ENCODE peak calls at places on chromosomes 12 and 14, in seven cellular contexts. One of them, this sample, is unnamed. For H3K4me1, the result is how much of the 10 kb centered on the place peaks cover.

GRCh38 chr12:31342314-31342713 is 16.4 kb upstream of the SINHCAF start:
- DNase-seq in fibroblast of lung: no peak
- DNase-seq in heart right ventricle: no peak
- DNase-seq in body of pancreas: no peak
- DNase-seq in endodermal cell: no peak
- DNase-seq in A549: no peak
- DNase-seq in upper lobe of right lung: no peak
- DNase-seq in this sample: no peak

GRCh38 chr12:47604474-47604873 is 101.4 kb downstream of the RPAP3 start:
- DNase-seq in fibroblast of lung: no peak
- DNase-seq in body of pancreas: no peak
- DNase-seq in endodermal cell: no peak
- DNase-seq in heart right ventricle: no peak
- DNase-seq in upper lobe of right lung: no peak
- DNase-seq in A549: no peak
- DNase-seq in this sample: no peak

GRCh38 chr12:28583771-28584261 is 393.6 kb downstream of the CCDC91 start:
- DNase-seq in heart right ventricle: no peak
- DNase-seq in A549: no peak
- DNase-seq in fibroblast of lung: peak
- DNase-seq in body of pancreas: no peak
- DNase-seq in endodermal cell: no peak
- DNase-seq in upper lobe of right lung: no peak
- DNase-seq in this sample: no peak

GRCh38 chr12:24020391-24021163 is 71.1 kb upstream of the SOX5 start:
- DNase-seq in upper lobe of right lung: no peak
- DNase-seq in endodermal cell: no peak
- DNase-seq in body of pancreas: no peak
- DNase-seq in A549: no peak
- DNase-seq in heart right ventricle: no peak
- DNase-seq in fibroblast of lung: no peak
- DNase-seq in this sample: no peak

GRCh38 chr12:27076930-27077329 is 5.4 kb downstream of the C12orf71 start:
- DNase-seq in endodermal cell: no peak
- DNase-seq in body of pancreas: no peak
- DNase-seq in fibroblast of lung: no peak
- DNase-seq in A549: no peak
- DNase-seq in heart right ventricle: no peak
- DNase-seq in upper lobe of right lung: no peak
- DNase-seq in this sample: no peak

GRCh38 chr14:75280831-75281690 is 2.4 kb downstream of the FOS start:
- DNase-seq in A549: no peak
- DNase-seq in endodermal cell: peak
- DNase-seq in heart right ventricle: no peak
- DNase-seq in body of pancreas: peak
- DNase-seq in upper lobe of right lung: peak
- DNase-seq in fibroblast of lung: peak
- DNase-seq in this sample: no peak

GRCh38 chr12:58509116-58509885 is 411.0 kb downstream of the LRIG3 start:
- DNase-seq in body of pancreas: no peak
- DNase-seq in upper lobe of right lung: no peak
- DNase-seq in A549: peak
- DNase-seq in fibroblast of lung: peak
- DNase-seq in endodermal cell: no peak
- DNase-seq in heart right ventricle: no peak
- DNase-seq in this sample: no peak

GRCh38 chr14:95818581-95818980 is 58.1 kb upstream of the TUNAR start:
- DNase-seq in A549: no peak
- DNase-seq in fibroblast of lung: no peak
- DNase-seq in body of pancreas: no peak
- DNase-seq in upper lobe of right lung: no peak
- DNase-seq in heart right ventricle: no peak
- DNase-seq in endodermal cell: no peak
- DNase-seq in this sample: no peak

GRCh38 chr12:83826112-83826511 is 1086.5 kb downstream of the SLC6A15 start:
- DNase-seq in endodermal cell: peak
- DNase-seq in A549: no peak
- DNase-seq in heart right ventricle: no peak
- DNase-seq in upper lobe of right lung: no peak
- DNase-seq in body of pancreas: peak
- DNase-seq in fibroblast of lung: peak
- DNase-seq in this sample: peak

GRCh38 chr14:67485501-67486095 is 2.9 kb downstream of the TMEM229B start:
- DNase-seq in upper lobe of right lung: no peak
- DNase-seq in body of pancreas: no peak
- DNase-seq in fibroblast of lung: no peak
- DNase-seq in heart right ventricle: no peak
- DNase-seq in endodermal cell: peak
- DNase-seq in A549: no peak
- DNase-seq in this sample: no peak

GRCh38 chr12:132470417-132470816 is 19.5 kb upstream of the FBRSL1 start:
- DNase-seq in fibroblast of lung: no peak
- DNase-seq in A549: no peak
- DNase-seq in endodermal cell: no peak
- DNase-seq in body of pancreas: no peak
- DNase-seq in upper lobe of right lung: no peak
- DNase-seq in heart right ventricle: no peak
- DNase-seq in this sample: no peak

GRCh38 chr12:124039276-124039675 is 66.3 kb downstream of the ZNF664 start:
- DNase-seq in A549: no peak
- DNase-seq in fibroblast of lung: peak
- DNase-seq in upper lobe of right lung: no peak
- DNase-seq in heart right ventricle: no peak
- DNase-seq in body of pancreas: peak
- DNase-seq in endodermal cell: no peak
- DNase-seq in this sample: no peak

GRCh38 chr12:124680863-124681778 is 113.7 kb upstream of the NCOR2 start:
- DNase-seq in A549: peak
- DNase-seq in endodermal cell: peak
- DNase-seq in body of pancreas: no peak
- DNase-seq in fibroblast of lung: peak
- DNase-seq in heart right ventricle: peak
- DNase-seq in upper lobe of right lung: no peak
- DNase-seq in this sample: peak

GRCh38 chr12:77047341-77048202 is 17.8 kb downstream of the E2F7 start:
- DNase-seq in endodermal cell: no peak
- DNase-seq in fibroblast of lung: no peak
- DNase-seq in body of pancreas: no peak
- DNase-seq in A549: no peak
- DNase-seq in heart right ventricle: no peak
- DNase-seq in upper lobe of right lung: no peak
- DNase-seq in this sample: no peak

GRCh38 chr12:62260733-62261683 is 804 bp downstream of the USP15 start:
- DNase-seq in fibroblast of lung: peak
- DNase-seq in A549: peak
- DNase-seq in endodermal cell: no peak
- DNase-seq in body of pancreas: peak
- DNase-seq in heart right ventricle: peak
- DNase-seq in upper lobe of right lung: no peak
- DNase-seq in this sample: peak

GRCh38 chr14:100790785-100791667 is 34.9 kb upstream of the MEG3 start:
- DNase-seq in heart right ventricle: no peak
- DNase-seq in endodermal cell: no peak
- DNase-seq in fibroblast of lung: peak
- DNase-seq in body of pancreas: no peak
- DNase-seq in A549: no peak
- DNase-seq in upper lobe of right lung: no peak
- DNase-seq in this sample: no peak

GRCh38 chr14:105029402-105029801 is 8.5 kb upstream of the CDCA4 start:
- DNase-seq in upper lobe of right lung: no peak
- DNase-seq in A549: no peak
- DNase-seq in fibroblast of lung: no peak
- DNase-seq in heart right ventricle: no peak
- DNase-seq in body of pancreas: no peak
- DNase-seq in endodermal cell: no peak
- DNase-seq in this sample: no peak

GRCh38 chr14:28599191-28599590 is 167.4 kb upstream of the FOXG1 start:
- DNase-seq in heart right ventricle: no peak
- DNase-seq in fibroblast of lung: no peak
- DNase-seq in endodermal cell: no peak
- DNase-seq in upper lobe of right lung: no peak
- DNase-seq in A549: no peak
- DNase-seq in body of pancreas: no peak
- DNase-seq in this sample: no peak

GRCh38 chr14:56324831-56325230 is 206.6 kb downstream of the PELI2 start:
- DNase-seq in endodermal cell: no peak
- DNase-seq in upper lobe of right lung: no peak
- DNase-seq in body of pancreas: no peak
- DNase-seq in heart right ventricle: no peak
- DNase-seq in fibroblast of lung: no peak
- DNase-seq in A549: no peak
- DNase-seq in this sample: no peak

GRCh38 chr12:90100619-90101018 is 392.0 kb upstream of the ATP2B1 start:
- DNase-seq in body of pancreas: no peak
- DNase-seq in endodermal cell: no peak
- DNase-seq in heart right ventricle: no peak
- DNase-seq in fibroblast of lung: no peak
- DNase-seq in A549: no peak
- DNase-seq in upper lobe of right lung: no peak
- DNase-seq in this sample: no peak

GRCh38 chr12:32893458-32893857 is 3.1 kb downstream of the PKP2 start:
- DNase-seq in body of pancreas: no peak
- DNase-seq in fibroblast of lung: no peak
- DNase-seq in upper lobe of right lung: no peak
- DNase-seq in endodermal cell: no peak
- DNase-seq in heart right ventricle: no peak
- DNase-seq in A549: no peak
- DNase-seq in this sample: no peak

GRCh38 chr12:104309446-104309993 is 6.0 kb downstream of the EID3 start:
- DNase-seq in upper lobe of right lung: no peak
- DNase-seq in fibroblast of lung: no peak
- DNase-seq in body of pancreas: no peak
- DNase-seq in heart right ventricle: no peak
- DNase-seq in A549: no peak
- DNase-seq in endodermal cell: no peak
- DNase-seq in this sample: no peak

GRCh38 chr14:70061108-70061507 is 127.6 kb downstream of the SLC8A3 start:
- DNase-seq in body of pancreas: no peak
- DNase-seq in upper lobe of right lung: no peak
- DNase-seq in A549: no peak
- DNase-seq in endodermal cell: no peak
- DNase-seq in heart right ventricle: no peak
- DNase-seq in fibroblast of lung: no peak
- DNase-seq in this sample: no peak

GRCh38 chr12:10722905-10723866 is at the start of gene YBX3:
- DNase-seq in upper lobe of right lung: peak
- DNase-seq in fibroblast of lung: peak
- DNase-seq in A549: peak
- DNase-seq in body of pancreas: peak
- DNase-seq in endodermal cell: peak
- DNase-seq in heart right ventricle: peak
- DNase-seq in this sample: no peak
- H3K4me1 ChIP-seq in upper lobe of right lung: under half
- H3K4me1 ChIP-seq in fibroblast of lung: under half
- H3K4me1 ChIP-seq in A549: under half
- H3K4me1 ChIP-seq in body of pancreas: under half
- H3K4me1 ChIP-seq in endodermal cell: under half
- H3K4me1 ChIP-seq in heart right ventricle: under half
- H3K4me1 ChIP-seq in this sample: under half

GRCh38 chr12:57213068-57213715 is 3.4 kb upstream of the NXPH4 start:
- DNase-seq in A549: peak
- DNase-seq in endodermal cell: peak
- DNase-seq in heart right ventricle: peak
- DNase-seq in fibroblast of lung: peak
- DNase-seq in body of pancreas: peak
- DNase-seq in upper lobe of right lung: peak
- DNase-seq in this sample: peak
- H3K4me1 ChIP-seq in A549: under half
- H3K4me1 ChIP-seq in endodermal cell: under half
- H3K4me1 ChIP-seq in heart right ventricle: half or more
- H3K4me1 ChIP-seq in fibroblast of lung: under half
- H3K4me1 ChIP-seq in body of pancreas: under half
- H3K4me1 ChIP-seq in upper lobe of right lung: under half
- H3K4me1 ChIP-seq in this sample: under half

GRCh38 chr12:25320123-25321006 is 69.6 kb upstream of the KRAS start:
- DNase-seq in heart right ventricle: no peak
- DNase-seq in A549: no peak
- DNase-seq in upper lobe of right lung: no peak
- DNase-seq in endodermal cell: no peak
- DNase-seq in body of pancreas: no peak
- DNase-seq in fibroblast of lung: no peak
- DNase-seq in this sample: no peak
- H3K4me1 ChIP-seq in heart right ventricle: under half
- H3K4me1 ChIP-seq in A549: under half
- H3K4me1 ChIP-seq in upper lobe of right lung: under half
- H3K4me1 ChIP-seq in endodermal cell: under half
- H3K4me1 ChIP-seq in body of pancreas: under half
- H3K4me1 ChIP-seq in fibroblast of lung: under half
- H3K4me1 ChIP-seq in this sample: under half

GRCh38 chr14:35297677-35298076 is 5.5 kb downstream of the PSMA6 start:
- DNase-seq in heart right ventricle: no peak
- DNase-seq in body of pancreas: no peak
- DNase-seq in endodermal cell: no peak
- DNase-seq in fibroblast of lung: no peak
- DNase-seq in A549: no peak
- DNase-seq in upper lobe of right lung: no peak
- DNase-seq in this sample: no peak
- H3K4me1 ChIP-seq in heart right ventricle: half or more
- H3K4me1 ChIP-seq in body of pancreas: half or more
- H3K4me1 ChIP-seq in endodermal cell: under half
- H3K4me1 ChIP-seq in fibroblast of lung: under half
- H3K4me1 ChIP-seq in A549: under half
- H3K4me1 ChIP-seq in upper lobe of right lung: half or more
- H3K4me1 ChIP-seq in this sample: under half

DNA sequence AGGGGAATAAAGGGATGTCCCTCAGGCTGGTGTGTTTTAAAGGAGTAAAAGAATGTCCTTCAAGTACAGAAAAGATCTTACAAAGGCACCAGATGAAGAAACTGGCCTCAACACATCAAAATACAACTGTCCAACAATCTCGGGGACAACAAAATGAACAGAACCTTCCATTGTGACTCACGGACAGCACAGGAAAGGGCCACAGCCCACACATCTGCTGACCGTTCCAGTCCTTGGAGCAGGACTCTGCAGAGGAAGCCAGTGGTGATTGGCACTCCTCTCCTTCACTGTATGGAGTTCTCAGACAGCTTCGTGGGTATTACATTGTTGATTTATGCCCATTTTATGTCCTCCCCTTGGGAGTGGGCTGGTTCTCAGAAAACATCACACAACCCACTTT is 32.4 kb upstream of the TC2N start:
- DNase-seq in upper lobe of right lung: no peak
- DNase-seq in body of pancreas: peak
- DNase-seq in A549: no peak
- DNase-seq in endodermal cell: no peak
- DNase-seq in fibroblast of lung: no peak
- DNase-seq in heart right ventricle: no peak
- DNase-seq in this sample: no peak
- H3K4me1 ChIP-seq in upper lobe of right lung: under half
- H3K4me1 ChIP-seq in body of pancreas: half or more
- H3K4me1 ChIP-seq in A549: under half
- H3K4me1 ChIP-seq in endodermal cell: under half
- H3K4me1 ChIP-seq in fibroblast of lung: under half
- H3K4me1 ChIP-seq in heart right ventricle: half or more
- H3K4me1 ChIP-seq in this sample: under half

This sample was measured in Panc1.